ENCODE peak calls at places on chromosomes 13 and 19, in five cellular contexts. P is GM23248, T is mucosa of gallbladder, F is EL, H is dorsolateral prefrontal cortex. U is an unnamed sample.

GRCh38 chr13:106357198-106357597 is 178.3 kb downstream of the EFNB2 start:
- DNase-seq in P (peak), T (no peak), F (no peak), H (no peak), U (peak)

GRCh38 chr13:30792257-30793000 is 57.1 kb downstream of the ALOX5AP start:
- DNase-seq in P (peak), T (peak), F (peak), H (peak), U (peak)

GRCh38 chr19:1154731-1155351 is 19.2 kb downstream of the SBNO2 start:
- DNase-seq in P (peak), T (peak), F (peak), H (peak), U (peak)

GRCh38 chr19:31350033-31350692 is 927 bp upstream of the TSHZ3 start:
- DNase-seq in P (peak), T (no peak), F (peak), H (no peak), U (no peak)

GRCh38 chr19:6065685-6066365 is 44.5 kb downstream of the RFX2 start:
- DNase-seq in P (peak), T (no peak), F (no peak), H (no peak), U (peak)

GRCh38 chr19:14089662-14090508 is 666 bp downstream of the SAMD1 start:
- DNase-seq in P (peak), T (peak), F (peak), H (peak), U (peak)

GRCh38 chr19:1336079-1336684 is 47.5 kb upstream of the NDUFS7 start:
- DNase-seq in P (no peak), T (no peak), F (no peak), H (no peak), U (no peak)

GRCh38 chr19:55179570-55180484 is at the start of gene SYT5:
- DNase-seq in P (peak), T (peak), F (peak), H (peak), U (no peak)

GRCh38 chr19:41548954-41549688 is 26.8 kb upstream of the CEACAM21 start:
- DNase-seq in P (no peak), T (no peak), F (no peak), H (no peak), U (no peak)

GRCh38 chr19:37537391-37537947 is 30.7 kb downstream of the ZNF793 start:
- DNase-seq in P (peak), T (no peak), F (no peak), H (no peak), U (no peak)

GRCh38 chr19:33152178-33152577 is 20.3 kb downstream of the WDR88 start:
- DNase-seq in P (no peak), T (no peak), F (no peak), H (no peak), U (peak)

GRCh38 chr13:76425930-76426329 is 460.3 kb downstream of the KCTD12 start:
- DNase-seq in P (peak), T (no peak), F (no peak), H (no peak), U (peak)

GRCh38 chr19:38700350-38700932 is 43.8 kb downstream of the CAPN12 start:
- DNase-seq in P (no peak), T (no peak), F (no peak), H (no peak), U (no peak)

GRCh38 chr19:4829001-4829712 is 2.4 kb downstream of the TICAM1 start:
- DNase-seq in P (no peak), T (peak), F (no peak), H (no peak), U (no peak)

GRCh38 chr13:110475117-110475516 is 86.4 kb downstream of the RAB20 start:
- DNase-seq in P (no peak), T (no peak), F (no peak), H (no peak), U (no peak)

GRCh38 chr19:12453495-12453894 is 12.7 kb upstream of the ZNF443 start:
- DNase-seq in P (no peak), T (peak), F (no peak), H (no peak), U (no peak)

GRCh38 chr19:6272411-6272791 is 7.4 kb downstream of the MLLT1 start:
- DNase-seq in P (no peak), T (no peak), F (no peak), H (no peak), U (no peak)

GRCh38 chr19:53962887-53963435 is at the start of gene CACNG8:
- DNase-seq in P (no peak), T (no peak), F (no peak), H (no peak), U (no peak)

GRCh38 chr13:79231887-79232286 is 174.2 kb downstream of the RBM26 start:
- DNase-seq in P (no peak), T (no peak), F (no peak), H (no peak), U (no peak)

GRCh38 chr13:44394649-44395048 is 21.0 kb downstream of the SERP2 start:
- DNase-seq in P (no peak), T (no peak), F (no peak), H (no peak), U (no peak)

GRCh38 chr13:113151745-113152707 is 6.4 kb upstream of the PROZ start:
- DNase-seq in P (peak), T (no peak), F (peak), H (peak), U (peak)

GRCh38 chr13:96141032-96141431 is 51.1 kb downstream of the HS6ST3 start:
- DNase-seq in P (peak), T (no peak), F (peak), H (no peak), U (peak)

GRCh38 chr19:33393286-33394005 is 19.9 kb downstream of the CEBPG start:
- DNase-seq in P (peak), T (no peak), F (no peak), H (no peak), U (no peak)

GRCh38 chr13:21974741-21975140 is 303.9 kb downstream of the FGF9 start:
- DNase-seq in P (no peak), T (no peak), F (no peak), H (no peak), U (peak)

GRCh38 chr19:36054119-36054732 is at the start of gene THAP8:
- DNase-seq in P (peak), T (peak), F (peak), H (peak), U (peak)

GRCh38 chr13:75512253-75512652 is 25.4 kb downstream of the COMMD6 start:
- DNase-seq in P (no peak), T (no peak), F (no peak), H (no peak), U (no peak)

GRCh38 chr19:48603850-48604249 is 2.7 kb upstream of the SPACA4 start:
- DNase-seq in P (no peak), T (no peak), F (no peak), H (no peak), U (no peak)

GRCh38 chr13:73902296-73902695 is 231.9 kb downstream of the KLF12 start:
- DNase-seq in P (no peak), T (no peak), F (no peak), H (no peak), U (no peak)

GRCh38 chr13:37475966-37476365 is 122.6 kb downstream of the POSTN start:
- DNase-seq in P (peak), T (no peak), F (peak), H (no peak), U (peak)

GRCh38 chr13:113567681-113568080 is 16.9 kb upstream of the TFDP1 start:
- DNase-seq in P (no peak), T (no peak), F (no peak), H (no peak), U (no peak)

GRCh38 chr13:50387124-50387581 is 371.9 kb downstream of the KCNRG start:
- DNase-seq in P (peak), T (no peak), F (no peak), H (peak), U (peak)

GRCh38 chr19:6514926-6515325 is 12.8 kb upstream of the TUBB4A start:
- DNase-seq in P (no peak), T (no peak), F (no peak), H (no peak), U (no peak)

GRCh38 chr13:95281258-95281602 is 20.0 kb downstream of the ABCC4 start:
- DNase-seq in P (no peak), T (no peak), F (no peak), H (no peak), U (no peak)

GRCh38 chr13:25738342-25738771 is 313.5 kb downstream of the SHISA2 start:
- DNase-seq in P (peak), T (no peak), F (peak), H (no peak), U (no peak)

GRCh38 chr19:9075064-9075964 is 11.5 kb upstream of the OR1M1 start:
- DNase-seq in P (peak), T (peak), F (peak), H (peak), U (peak)

GRCh38 chr19:5635427-5635826 is 12.5 kb downstream of the SAFB start:
- DNase-seq in P (no peak), T (no peak), F (no peak), H (no peak), U (no peak)

GRCh38 chr19:6693681-6694080 is 23.7 kb upstream of the TNFSF14 start:
- DNase-seq in P (no peak), T (no peak), F (no peak), H (no peak), U (no peak)

U was measured in IMR-90.